ENCODE peak calls at places on chromosome 7, in four cellular contexts. One of them, this sample, is unnamed.

GRCh38 chr7:151607464-151607867 is 87.8 kb upstream of the RHEB start:
- DNase-seq in HepG2: peak
- DNase-seq in K562: no peak
- DNase-seq in GM12878: no peak
- DNase-seq in this sample: no peak

GRCh38 chr7:108455524-108455832 is 758 bp downstream of the NRCAM start:
- DNase-seq in HepG2: no peak
- DNase-seq in K562: no peak
- DNase-seq in GM12878: no peak
- DNase-seq in this sample: peak

GRCh38 chr7:50393076-50393475 is 57.1 kb downstream of the FIGNL1 start:
- DNase-seq in HepG2: no peak
- DNase-seq in K562: peak
- DNase-seq in GM12878: no peak
- DNase-seq in this sample: no peak

GRCh38 chr7:107815254-107815882 is 12.3 kb upstream of the SLC26A3 start:
- DNase-seq in HepG2: no peak
- DNase-seq in K562: no peak
- DNase-seq in GM12878: no peak
- DNase-seq in this sample: no peak

GRCh38 chr7:43753843-43754242 is 4.6 kb upstream of the BLVRA start:
- DNase-seq in HepG2: no peak
- DNase-seq in K562: no peak
- DNase-seq in GM12878: no peak
- DNase-seq in this sample: no peak

GRCh38 chr7:18315241-18315640 is 180.3 kb upstream of the HDAC9 start:
- DNase-seq in HepG2: no peak
- DNase-seq in K562: no peak
- DNase-seq in GM12878: no peak
- DNase-seq in this sample: no peak

GRCh38 chr7:15515201-15515777 is 46.5 kb downstream of the AGMO start:
- DNase-seq in HepG2: no peak
- DNase-seq in K562: no peak
- DNase-seq in GM12878: no peak
- DNase-seq in this sample: no peak

GRCh38 chr7:26237035-26237807 is 35.7 kb downstream of the CBX3 start:
- DNase-seq in HepG2: no peak
- DNase-seq in K562: no peak
- DNase-seq in GM12878: no peak
- DNase-seq in this sample: no peak

GRCh38 chr7:100208911-100209408 is 10.8 kb upstream of the PVRIG start:
- DNase-seq in HepG2: no peak
- DNase-seq in K562: peak
- DNase-seq in GM12878: peak
- DNase-seq in this sample: no peak

GRCh38 chr7:148218603-148219002 is 372.0 kb upstream of the C7orf33 start:
- DNase-seq in HepG2: no peak
- DNase-seq in K562: no peak
- DNase-seq in GM12878: no peak
- DNase-seq in this sample: no peak

GRCh38 chr7:36670585-36671431 is 53.5 kb downstream of the AOAH start:
- DNase-seq in HepG2: peak
- DNase-seq in K562: peak
- DNase-seq in GM12878: peak
- DNase-seq in this sample: peak

GRCh38 chr7:131329176-131329570 is 1.5 kb downstream of the MKLN1 start:
- DNase-seq in HepG2: no peak
- DNase-seq in K562: peak
- DNase-seq in GM12878: no peak
- DNase-seq in this sample: no peak

GRCh38 chr7:114708646-114709045 is 213.2 kb upstream of the MDFIC start:
- DNase-seq in HepG2: no peak
- DNase-seq in K562: no peak
- DNase-seq in GM12878: no peak
- DNase-seq in this sample: no peak

GRCh38 chr7:124029789-124030188 is 3.1 kb downstream of the TMEM229A start:
- DNase-seq in HepG2: no peak
- DNase-seq in K562: no peak
- DNase-seq in GM12878: no peak
- DNase-seq in this sample: no peak

GRCh38 chr7:155878674-155879073 is 66.4 kb upstream of the SHH start:
- DNase-seq in HepG2: no peak
- DNase-seq in K562: no peak
- DNase-seq in GM12878: no peak
- DNase-seq in this sample: no peak

GRCh38 chr7:27046854-27047549 is 48.8 kb downstream of the HOXA1 start:
- DNase-seq in HepG2: no peak
- DNase-seq in K562: no peak
- DNase-seq in GM12878: no peak
- DNase-seq in this sample: no peak

GRCh38 chr7:114444196-114444595 is 29.6 kb downstream of the FOXP2 start:
- DNase-seq in HepG2: no peak
- DNase-seq in K562: no peak
- DNase-seq in GM12878: no peak
- DNase-seq in this sample: no peak

GRCh38 chr7:108138911-108139310 is 8.8 kb upstream of the LAMB4 start:
- DNase-seq in HepG2: no peak
- DNase-seq in K562: no peak
- DNase-seq in GM12878: no peak
- DNase-seq in this sample: no peak

GRCh38 chr7:150377116-150377979 is 1.8 kb upstream of the ZNF775 start:
- DNase-seq in HepG2: no peak
- DNase-seq in K562: no peak
- DNase-seq in GM12878: no peak
- DNase-seq in this sample: no peak

GRCh38 chr7:43136064-43136463 is 23.6 kb downstream of the HECW1 start:
- DNase-seq in HepG2: no peak
- DNase-seq in K562: no peak
- DNase-seq in GM12878: no peak
- DNase-seq in this sample: no peak

GRCh38 chr7:47512481-47513176 is 69.3 kb downstream of the TNS3 start:
- DNase-seq in HepG2: peak
- DNase-seq in K562: no peak
- DNase-seq in GM12878: no peak
- DNase-seq in this sample: no peak

GRCh38 chr7:136405931-136406777 is 429.0 kb upstream of the MTPN start:
- DNase-seq in HepG2: peak
- DNase-seq in K562: peak
- DNase-seq in GM12878: no peak
- DNase-seq in this sample: peak

GRCh38 chr7:102444961-102445673 is 11.7 kb downstream of the ORAI2 start:
- DNase-seq in HepG2: no peak
- DNase-seq in K562: no peak
- DNase-seq in GM12878: no peak
- DNase-seq in this sample: no peak

GRCh38 chr7:2082357-2083038 is 150.2 kb downstream of the MAD1L1 start:
- DNase-seq in HepG2: no peak
- DNase-seq in K562: no peak
- DNase-seq in GM12878: no peak
- DNase-seq in this sample: no peak

GRCh38 chr7:55185321-55185802 is 166.5 kb downstream of the EGFR start:
- DNase-seq in HepG2: no peak
- DNase-seq in K562: no peak
- DNase-seq in GM12878: no peak
- DNase-seq in this sample: no peak

GRCh38 chr7:150931199-150931869 is 46.8 kb downstream of the KCNH2 start:
- DNase-seq in HepG2: no peak
- DNase-seq in K562: peak
- DNase-seq in GM12878: no peak
- DNase-seq in this sample: no peak

GRCh38 chr7:149770728-149771127 is 2.7 kb downstream of the ZNF467 start:
- DNase-seq in HepG2: no peak
- DNase-seq in K562: no peak
- DNase-seq in GM12878: no peak
- DNase-seq in this sample: no peak

GRCh38 chr7:129553861-129554530 is 51.7 kb downstream of the SMKR1 start:
- DNase-seq in HepG2: no peak
- DNase-seq in K562: no peak
- DNase-seq in GM12878: no peak
- DNase-seq in this sample: no peak

GRCh38 chr7:53350241-53350640 is 314.8 kb downstream of the POM121L12 start:
- DNase-seq in HepG2: no peak
- DNase-seq in K562: peak
- DNase-seq in GM12878: no peak
- DNase-seq in this sample: peak

GRCh38 chr7:18974803-18975202 is 142.6 kb downstream of the TWIST1 start:
- DNase-seq in HepG2: no peak
- DNase-seq in K562: no peak
- DNase-seq in GM12878: no peak
- DNase-seq in this sample: no peak

GRCh38 chr7:116025098-116025809 is 5.3 kb downstream of the TFEC start:
- DNase-seq in HepG2: no peak
- DNase-seq in K562: no peak
- DNase-seq in GM12878: no peak
- DNase-seq in this sample: no peak

GRCh38 chr7:107103369-107103768 is 58.9 kb downstream of the PRKAR2B start:
- DNase-seq in HepG2: no peak
- DNase-seq in K562: peak
- DNase-seq in GM12878: no peak
- DNase-seq in this sample: no peak

GRCh38 chr7:75642810-75643486 is 95.8 kb downstream of the HIP1 start:
- DNase-seq in HepG2: peak
- DNase-seq in K562: peak
- DNase-seq in GM12878: peak
- DNase-seq in this sample: peak

GRCh38 chr7:833601-834258 is 1.5 kb downstream of the SUN1 start:
- DNase-seq in HepG2: no peak
- DNase-seq in K562: no peak
- DNase-seq in GM12878: no peak
- DNase-seq in this sample: no peak

GRCh38 chr7:67937717-67938191 is 941.1 kb downstream of the TYW1 start:
- DNase-seq in HepG2: no peak
- DNase-seq in K562: no peak
- DNase-seq in GM12878: no peak
- DNase-seq in this sample: no peak

GRCh38 chr7:107920048-107920772 is 29.2 kb downstream of the DLD start:
- DNase-seq in HepG2: no peak
- DNase-seq in K562: no peak
- DNase-seq in GM12878: no peak
- DNase-seq in this sample: no peak

GRCh38 chr7:136333636-136334035 is 356.5 kb upstream of the MTPN start:
- DNase-seq in HepG2: no peak
- DNase-seq in K562: no peak
- DNase-seq in GM12878: no peak
- DNase-seq in this sample: no peak

GRCh38 chr7:149844445-149844844 is 6.3 kb downstream of the ZNF862 start:
- DNase-seq in HepG2: no peak
- DNase-seq in K562: no peak
- DNase-seq in GM12878: no peak
- DNase-seq in this sample: no peak

DNA sequence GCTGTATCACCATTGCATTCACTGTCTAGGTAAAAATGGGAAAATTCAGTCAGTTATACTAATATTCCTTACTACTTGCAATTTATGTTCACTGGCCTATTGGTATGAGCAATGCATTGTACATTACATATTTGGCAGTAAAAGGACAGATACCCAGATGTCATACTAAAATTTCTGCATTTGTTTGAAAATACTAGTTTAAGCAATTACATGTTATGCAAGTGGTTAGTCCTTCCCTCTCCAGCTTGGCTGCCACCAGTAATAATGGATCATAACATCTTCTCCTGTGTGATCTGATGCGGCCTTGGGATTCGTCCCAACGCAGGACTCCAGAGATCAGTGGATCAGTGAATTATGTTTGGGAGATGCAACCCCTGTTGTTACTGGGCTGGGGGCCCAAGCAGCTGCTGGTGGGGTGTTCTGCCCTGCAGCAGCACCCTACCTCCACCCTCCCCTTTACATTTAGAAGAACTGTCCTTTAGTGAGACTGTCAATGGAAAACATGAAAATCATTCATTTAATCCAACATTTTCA is 11.2 kb upstream of the PDK4 start:
- DNase-seq in HepG2: no peak
- DNase-seq in K562: no peak
- DNase-seq in GM12878: no peak
- DNase-seq in this sample: no peak
- TF ChIP-seq SP1 in HepG2: no peak
- TF ChIP-seq SP1 in K562: no peak
- TF ChIP-seq SP1 in GM12878: no peak
- TF ChIP-seq SP1 in this sample: no peak

DNA sequence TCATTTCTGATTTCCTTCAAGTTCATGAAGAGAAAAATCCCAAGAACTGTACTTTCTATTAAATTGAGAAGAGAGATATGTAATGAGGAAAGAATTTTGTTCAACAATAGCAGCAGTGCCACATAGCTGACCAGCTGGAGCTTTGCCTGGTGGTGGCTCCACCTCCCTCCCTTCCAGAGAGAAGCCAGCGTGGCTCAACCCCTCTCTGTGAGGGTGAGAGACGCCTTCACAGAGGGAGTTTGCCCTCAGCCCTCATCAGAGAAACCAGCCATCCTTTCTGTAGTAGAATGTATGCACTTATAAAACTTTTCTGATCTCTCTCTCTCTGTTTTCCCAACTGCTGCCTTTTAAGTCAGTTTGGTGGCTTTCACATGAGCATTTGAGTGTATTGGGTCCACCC is 20.5 kb upstream of the COL1A2 start:
- DNase-seq in HepG2: no peak
- DNase-seq in K562: no peak
- DNase-seq in GM12878: no peak
- DNase-seq in this sample: peak
- TF ChIP-seq FOXK2 in HepG2: no peak
- TF ChIP-seq FOXK2 in K562: no peak
- TF ChIP-seq FOXK2 in GM12878: no peak
- TF ChIP-seq FOXK2 in this sample: no peak

DNA sequence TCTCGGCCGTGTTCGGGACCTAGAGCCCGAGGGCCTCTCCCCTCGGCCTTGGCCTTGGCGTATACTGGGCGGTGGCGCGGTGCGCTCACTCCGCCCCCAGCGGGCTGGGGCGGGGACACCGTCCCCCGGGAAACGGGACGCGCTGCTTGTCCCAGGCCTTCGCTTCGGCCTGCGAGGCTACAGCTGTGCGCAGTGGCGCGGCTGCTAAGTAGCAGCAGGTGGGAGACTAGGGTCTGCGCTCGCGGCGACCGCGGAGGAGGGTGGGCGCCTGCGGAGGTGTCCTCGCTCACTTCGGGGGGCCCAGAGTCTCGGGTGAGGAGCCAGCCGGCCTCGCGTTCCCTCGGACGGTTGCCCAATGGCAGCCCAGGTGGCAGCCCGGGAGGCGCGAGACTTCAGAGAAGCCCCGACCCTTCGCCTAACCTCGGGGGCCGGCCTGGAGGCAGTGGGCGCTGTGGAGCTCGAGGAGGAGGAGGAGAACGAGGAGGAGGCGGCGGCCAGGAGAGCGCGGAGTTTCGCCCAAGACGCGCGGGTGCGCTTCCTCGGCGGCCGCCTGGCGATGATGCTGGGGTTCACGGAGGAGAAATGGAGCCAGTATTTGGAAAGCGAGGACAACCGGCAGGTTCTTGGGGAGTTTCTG is at the start of gene DNAH11:
- DNase-seq in HepG2: no peak
- DNase-seq in K562: peak
- DNase-seq in GM12878: no peak
- DNase-seq in this sample: peak
- TF ChIP-seq SP1 in HepG2: no peak
- TF ChIP-seq SP1 in K562: no peak
- TF ChIP-seq SP1 in GM12878: no peak
- TF ChIP-seq SP1 in this sample: no peak

GRCh38 chr7:3979956-3980643 is 679.0 kb downstream of the SDK1 start:
- DNase-seq in HepG2: peak
- DNase-seq in K562: no peak
- DNase-seq in GM12878: no peak
- DNase-seq in this sample: no peak
- TF ChIP-seq FOXK2 in HepG2: no peak
- TF ChIP-seq FOXK2 in K562: no peak
- TF ChIP-seq FOXK2 in GM12878: no peak
- TF ChIP-seq FOXK2 in this sample: no peak

This sample was measured in HEK293T.